ENCODE peak calls at places on chromosomes 11 and 22, in eight cellular contexts. One of them, this sample, is unnamed.

GRCh38 chr11:93169143-93169542 is 28.6 kb downstream of the SLC36A4 start:
- DNase-seq in choroid plexus epithelial cell: no peak
- DNase-seq in mucosa of descending colon: no peak
- DNase-seq in spleen: peak
- DNase-seq in astrocyte of the cerebellum: no peak
- DNase-seq in heart right ventricle: no peak
- DNase-seq in neural progenitor cell: no peak
- DNase-seq in GM12865: no peak
- DNase-seq in this sample: no peak

GRCh38 chr22:23182289-23183106 is 2.2 kb downstream of the BCR start:
- DNase-seq in choroid plexus epithelial cell: peak
- DNase-seq in mucosa of descending colon: no peak
- DNase-seq in spleen: no peak
- DNase-seq in astrocyte of the cerebellum: no peak
- DNase-seq in heart right ventricle: no peak
- DNase-seq in neural progenitor cell: peak
- DNase-seq in GM12865: peak
- DNase-seq in this sample: no peak

GRCh38 chr11:130808541-130808940 is 107.7 kb downstream of the SNX19 start:
- DNase-seq in choroid plexus epithelial cell: no peak
- DNase-seq in mucosa of descending colon: no peak
- DNase-seq in spleen: no peak
- DNase-seq in astrocyte of the cerebellum: no peak
- DNase-seq in heart right ventricle: no peak
- DNase-seq in neural progenitor cell: no peak
- DNase-seq in GM12865: no peak
- DNase-seq in this sample: peak

GRCh38 chr11:3849297-3849874 is 6.1 kb upstream of the STIM1 start:
- DNase-seq in choroid plexus epithelial cell: peak
- DNase-seq in mucosa of descending colon: no peak
- DNase-seq in spleen: no peak
- DNase-seq in astrocyte of the cerebellum: no peak
- DNase-seq in heart right ventricle: no peak
- DNase-seq in neural progenitor cell: peak
- DNase-seq in GM12865: peak
- DNase-seq in this sample: no peak

GRCh38 chr11:93740031-93740801 is 1.1 kb downstream of the TAF1D start:
- DNase-seq in choroid plexus epithelial cell: peak
- DNase-seq in mucosa of descending colon: no peak
- DNase-seq in spleen: peak
- DNase-seq in astrocyte of the cerebellum: no peak
- DNase-seq in heart right ventricle: no peak
- DNase-seq in neural progenitor cell: peak
- DNase-seq in GM12865: peak
- DNase-seq in this sample: no peak

GRCh38 chr11:821513-822371 is 3.0 kb downstream of the PNPLA2 start:
- DNase-seq in choroid plexus epithelial cell: no peak
- DNase-seq in mucosa of descending colon: no peak
- DNase-seq in spleen: no peak
- DNase-seq in astrocyte of the cerebellum: no peak
- DNase-seq in heart right ventricle: peak
- DNase-seq in neural progenitor cell: no peak
- DNase-seq in GM12865: no peak
- DNase-seq in this sample: no peak

GRCh38 chr11:72144807-72145565 is 9.5 kb downstream of the FOLR3 start:
- DNase-seq in choroid plexus epithelial cell: peak
- DNase-seq in mucosa of descending colon: no peak
- DNase-seq in spleen: no peak
- DNase-seq in astrocyte of the cerebellum: no peak
- DNase-seq in heart right ventricle: no peak
- DNase-seq in neural progenitor cell: no peak
- DNase-seq in GM12865: no peak
- DNase-seq in this sample: peak

GRCh38 chr11:114524122-114524521 is 35.6 kb downstream of the NXPE1 start:
- DNase-seq in choroid plexus epithelial cell: no peak
- DNase-seq in mucosa of descending colon: no peak
- DNase-seq in spleen: no peak
- DNase-seq in astrocyte of the cerebellum: no peak
- DNase-seq in heart right ventricle: no peak
- DNase-seq in neural progenitor cell: no peak
- DNase-seq in GM12865: no peak
- DNase-seq in this sample: no peak

GRCh38 chr11:24064309-24064903 is 432.4 kb upstream of the LUZP2 start:
- DNase-seq in choroid plexus epithelial cell: peak
- DNase-seq in mucosa of descending colon: no peak
- DNase-seq in spleen: no peak
- DNase-seq in astrocyte of the cerebellum: peak
- DNase-seq in heart right ventricle: no peak
- DNase-seq in neural progenitor cell: peak
- DNase-seq in GM12865: no peak
- DNase-seq in this sample: no peak

GRCh38 chr11:64358907-64359711 is at the start of gene RPS6KA4:
- DNase-seq in choroid plexus epithelial cell: peak
- DNase-seq in mucosa of descending colon: peak
- DNase-seq in spleen: peak
- DNase-seq in astrocyte of the cerebellum: no peak
- DNase-seq in heart right ventricle: peak
- DNase-seq in neural progenitor cell: peak
- DNase-seq in GM12865: peak
- DNase-seq in this sample: no peak

GRCh38 chr22:28029962-28030361 is 110.9 kb upstream of the PITPNB start:
- DNase-seq in choroid plexus epithelial cell: no peak
- DNase-seq in mucosa of descending colon: no peak
- DNase-seq in spleen: peak
- DNase-seq in astrocyte of the cerebellum: no peak
- DNase-seq in heart right ventricle: no peak
- DNase-seq in neural progenitor cell: no peak
- DNase-seq in GM12865: no peak
- DNase-seq in this sample: no peak

GRCh38 chr11:94767292-94767690 is 865 bp upstream of the AMOTL1 start:
- DNase-seq in choroid plexus epithelial cell: no peak
- DNase-seq in mucosa of descending colon: no peak
- DNase-seq in spleen: no peak
- DNase-seq in astrocyte of the cerebellum: no peak
- DNase-seq in heart right ventricle: no peak
- DNase-seq in neural progenitor cell: no peak
- DNase-seq in GM12865: no peak
- DNase-seq in this sample: no peak

GRCh38 chr11:235180-235997 is 753 bp downstream of the SIRT3 start:
- DNase-seq in choroid plexus epithelial cell: peak
- DNase-seq in mucosa of descending colon: no peak
- DNase-seq in spleen: no peak
- DNase-seq in astrocyte of the cerebellum: no peak
- DNase-seq in heart right ventricle: no peak
- DNase-seq in neural progenitor cell: no peak
- DNase-seq in GM12865: peak
- DNase-seq in this sample: no peak

GRCh38 chr11:64245401-64245796 is 1.3 kb downstream of the PPP1R14B start:
- DNase-seq in choroid plexus epithelial cell: no peak
- DNase-seq in mucosa of descending colon: peak
- DNase-seq in spleen: peak
- DNase-seq in astrocyte of the cerebellum: no peak
- DNase-seq in heart right ventricle: peak
- DNase-seq in neural progenitor cell: no peak
- DNase-seq in GM12865: peak
- DNase-seq in this sample: no peak

GRCh38 chr11:34792814-34793241 is 123.4 kb downstream of the APIP start:
- DNase-seq in choroid plexus epithelial cell: no peak
- DNase-seq in mucosa of descending colon: no peak
- DNase-seq in spleen: no peak
- DNase-seq in astrocyte of the cerebellum: no peak
- DNase-seq in heart right ventricle: peak
- DNase-seq in neural progenitor cell: peak
- DNase-seq in GM12865: no peak
- DNase-seq in this sample: no peak

GRCh38 chr11:71311176-71311925 is 59.0 kb upstream of the SHANK2 start:
- DNase-seq in choroid plexus epithelial cell: no peak
- DNase-seq in mucosa of descending colon: no peak
- DNase-seq in spleen: peak
- DNase-seq in astrocyte of the cerebellum: no peak
- DNase-seq in heart right ventricle: no peak
- DNase-seq in neural progenitor cell: no peak
- DNase-seq in GM12865: no peak
- DNase-seq in this sample: no peak

GRCh38 chr22:50569896-50570535 is 7.3 kb upstream of the SYCE3 start:
- DNase-seq in choroid plexus epithelial cell: no peak
- DNase-seq in mucosa of descending colon: no peak
- DNase-seq in spleen: no peak
- DNase-seq in astrocyte of the cerebellum: no peak
- DNase-seq in heart right ventricle: no peak
- DNase-seq in neural progenitor cell: no peak
- DNase-seq in GM12865: peak
- DNase-seq in this sample: no peak

GRCh38 chr11:117217141-117217609 is 14.7 kb downstream of the PCSK7 start:
- DNase-seq in choroid plexus epithelial cell: peak
- DNase-seq in mucosa of descending colon: no peak
- DNase-seq in spleen: no peak
- DNase-seq in astrocyte of the cerebellum: no peak
- DNase-seq in heart right ventricle: peak
- DNase-seq in neural progenitor cell: no peak
- DNase-seq in GM12865: no peak
- DNase-seq in this sample: peak

GRCh38 chr22:19878461-19879247 is 24.0 kb upstream of the GNB1L start:
- DNase-seq in choroid plexus epithelial cell: peak
- DNase-seq in mucosa of descending colon: no peak
- DNase-seq in spleen: peak
- DNase-seq in astrocyte of the cerebellum: no peak
- DNase-seq in heart right ventricle: no peak
- DNase-seq in neural progenitor cell: no peak
- DNase-seq in GM12865: no peak
- DNase-seq in this sample: no peak

GRCh38 chr11:83681045-83681781 is 395.0 kb upstream of the CCDC90B start:
- DNase-seq in choroid plexus epithelial cell: no peak
- DNase-seq in mucosa of descending colon: no peak
- DNase-seq in spleen: no peak
- DNase-seq in astrocyte of the cerebellum: no peak
- DNase-seq in heart right ventricle: no peak
- DNase-seq in neural progenitor cell: peak
- DNase-seq in GM12865: peak
- DNase-seq in this sample: no peak

GRCh38 chr22:39349506-39349966 is 255 bp upstream of the SYNGR1 start:
- DNase-seq in choroid plexus epithelial cell: no peak
- DNase-seq in mucosa of descending colon: peak
- DNase-seq in spleen: peak
- DNase-seq in astrocyte of the cerebellum: no peak
- DNase-seq in heart right ventricle: peak
- DNase-seq in neural progenitor cell: peak
- DNase-seq in GM12865: peak
- DNase-seq in this sample: no peak

GRCh38 chr11:134466035-134466908 is 54.2 kb upstream of the B3GAT1 start:
- DNase-seq in choroid plexus epithelial cell: no peak
- DNase-seq in mucosa of descending colon: peak
- DNase-seq in spleen: no peak
- DNase-seq in astrocyte of the cerebellum: no peak
- DNase-seq in heart right ventricle: no peak
- DNase-seq in neural progenitor cell: peak
- DNase-seq in GM12865: no peak
- DNase-seq in this sample: no peak

DNA sequence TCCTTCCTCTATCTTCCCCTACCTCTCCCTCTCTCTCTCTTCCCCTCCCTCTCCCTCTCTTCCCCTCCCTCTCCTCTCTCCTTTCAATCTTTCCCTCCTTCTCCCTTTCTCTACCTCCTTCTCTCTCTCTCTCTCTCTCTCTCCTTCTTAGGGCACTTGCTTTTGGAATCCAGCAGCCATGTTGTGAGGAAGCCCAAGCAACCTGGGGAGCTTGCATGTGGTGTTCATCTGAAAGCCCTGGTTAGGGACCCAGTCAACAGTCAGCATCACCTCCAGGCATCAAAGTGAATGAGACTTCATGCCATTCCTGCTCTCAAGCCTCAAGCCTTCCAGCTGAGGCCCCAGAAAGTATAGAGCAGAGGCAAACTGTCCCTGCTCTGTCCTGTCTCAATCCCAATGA is 65.6 kb upstream of the SHISAL1 start:
- DNase-seq in choroid plexus epithelial cell: no peak
- DNase-seq in mucosa of descending colon: no peak
- DNase-seq in spleen: no peak
- DNase-seq in astrocyte of the cerebellum: no peak
- DNase-seq in heart right ventricle: no peak
- DNase-seq in neural progenitor cell: no peak
- DNase-seq in GM12865: no peak
- DNase-seq in this sample: no peak
- TF ChIP-seq CTCF in choroid plexus epithelial cell: no peak
- TF ChIP-seq CTCF in mucosa of descending colon: no peak
- TF ChIP-seq CTCF in spleen: no peak
- TF ChIP-seq CTCF in astrocyte of the cerebellum: no peak
- TF ChIP-seq CTCF in heart right ventricle: no peak
- TF ChIP-seq CTCF in neural progenitor cell: no peak
- TF ChIP-seq CTCF in GM12865: no peak
- TF ChIP-seq CTCF in this sample: no peak

GRCh38 chr11:29260939-29261705 is 755.7 kb downstream of the KCNA4 start:
- DNase-seq in choroid plexus epithelial cell: peak
- DNase-seq in mucosa of descending colon: no peak
- DNase-seq in spleen: no peak
- DNase-seq in astrocyte of the cerebellum: no peak
- DNase-seq in heart right ventricle: no peak
- DNase-seq in neural progenitor cell: no peak
- DNase-seq in GM12865: no peak
- DNase-seq in this sample: no peak
- H3K4me3 ChIP-seq in choroid plexus epithelial cell: no peak
- H3K4me3 ChIP-seq in mucosa of descending colon: no peak
- H3K4me3 ChIP-seq in spleen: no peak
- H3K4me3 ChIP-seq in astrocyte of the cerebellum: no peak
- H3K4me3 ChIP-seq in heart right ventricle: no peak
- H3K4me3 ChIP-seq in neural progenitor cell: no peak
- H3K4me3 ChIP-seq in GM12865: no peak
- H3K4me3 ChIP-seq in this sample: no peak

DNA sequence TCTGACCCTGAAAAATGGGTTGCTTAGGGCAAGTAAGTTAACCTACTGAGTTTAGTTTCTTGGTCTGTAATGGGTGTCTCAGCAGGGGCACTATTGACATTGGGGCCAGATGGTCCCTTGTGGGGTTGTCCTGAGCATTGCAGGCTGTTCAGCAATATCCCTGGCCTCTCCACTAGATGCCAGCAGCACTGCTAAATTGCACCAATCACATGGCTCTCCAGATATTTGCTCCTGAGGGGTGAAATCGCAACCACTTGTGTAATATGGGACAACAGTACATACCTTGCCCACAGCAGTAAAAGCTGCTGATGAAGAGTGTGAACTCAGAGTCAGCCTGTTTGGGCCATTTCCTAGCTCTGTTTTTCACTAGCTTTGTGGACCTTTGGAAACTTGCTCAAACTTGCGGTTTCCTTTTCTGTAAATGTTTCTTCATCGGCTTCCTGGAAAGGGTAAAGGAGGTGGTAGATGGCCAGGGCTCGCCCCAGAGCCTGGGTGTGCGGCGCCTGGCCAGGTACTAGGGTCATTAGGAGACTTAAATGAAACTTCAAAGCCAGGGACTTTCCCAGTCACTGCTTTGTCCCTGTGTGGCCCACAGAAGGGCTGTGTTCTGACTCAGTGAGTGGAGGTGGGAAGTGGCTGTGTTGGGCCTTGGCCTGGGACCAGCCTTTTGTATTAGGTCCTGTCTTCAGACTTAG is 13.0 kb downstream of the NCF4 start:
- DNase-seq in choroid plexus epithelial cell: peak
- DNase-seq in mucosa of descending colon: no peak
- DNase-seq in spleen: peak
- DNase-seq in astrocyte of the cerebellum: peak
- DNase-seq in heart right ventricle: no peak
- DNase-seq in neural progenitor cell: peak
- DNase-seq in GM12865: peak
- DNase-seq in this sample: no peak
- TF ChIP-seq CTCF in choroid plexus epithelial cell: peak
- TF ChIP-seq CTCF in mucosa of descending colon: no peak
- TF ChIP-seq CTCF in spleen: peak
- TF ChIP-seq CTCF in astrocyte of the cerebellum: peak
- TF ChIP-seq CTCF in heart right ventricle: peak
- TF ChIP-seq CTCF in neural progenitor cell: peak
- TF ChIP-seq CTCF in GM12865: peak
- TF ChIP-seq CTCF in this sample: peak

GRCh38 chr11:50298182-50298988 is 265.7 kb downstream of the OR4C45 start:
- DNase-seq in choroid plexus epithelial cell: no peak
- DNase-seq in mucosa of descending colon: no peak
- DNase-seq in spleen: no peak
- DNase-seq in astrocyte of the cerebellum: no peak
- DNase-seq in heart right ventricle: no peak
- DNase-seq in neural progenitor cell: no peak
- DNase-seq in GM12865: no peak
- DNase-seq in this sample: no peak
- H3K4me3 ChIP-seq in choroid plexus epithelial cell: peak
- H3K4me3 ChIP-seq in mucosa of descending colon: no peak
- H3K4me3 ChIP-seq in spleen: no peak
- H3K4me3 ChIP-seq in astrocyte of the cerebellum: peak
- H3K4me3 ChIP-seq in heart right ventricle: peak
- H3K4me3 ChIP-seq in neural progenitor cell: no peak
- H3K4me3 ChIP-seq in GM12865: no peak
- H3K4me3 ChIP-seq in this sample: peak

This sample was measured in AG04449.